ENCODE peak calls at places on chromosomes 13 and 19, in ten cellular contexts. X is AML-193; F is left kidney; D is Caco-2; U is NCI-H1694 treated with DMSO at 0.1 percent for 48 hours; I is GM04503; L is naive B cell; Y is NB4; G is stimulated activated CD8-positive, alpha-beta memory T cell treated with anti-CD3 and anti-CD28 coated beads, Interleukin-2, amount 100 ng/mL, for 1 hour; K is activated naive CD4-positive, alpha-beta T cell. E is an unnamed sample.
A peak's percentile ranks its signal among the peaks of the same experiment; 100 is the strongest.

GRCh38 chr13:102799544-102800144 is 725 bp downstream of the BIVM start:
- DNase-seq in F (peak; percentile 56), D (peak; percentile 43), L (no peak), Y (no peak), G (no peak), I (no peak), U (no peak), K (no peak), X (no peak), E (no peak)

GRCh38 chr19:49946415-49946814 is 14.6 kb downstream of the SIGLEC11 start:
- DNase-seq in D (no peak), U (no peak), K (no peak), G (no peak), L (no peak), F (no peak), Y (no peak), I (no peak), X (no peak), E (no peak)

GRCh38 chr13:111424134-111424533 is 103.7 kb downstream of the TEX29 start:
- DNase-seq in Y (no peak), U (no peak), K (no peak), X (no peak), D (no peak), L (no peak), G (no peak), F (no peak), I (no peak), E (no peak)

GRCh38 chr19:40754611-40755247 is 3.7 kb downstream of the SNRPA start:
- DNase-seq in U (no peak), F (no peak), X (peak; percentile 27), K (no peak), I (no peak), L (no peak), D (no peak), Y (peak; percentile 48), G (no peak), E (peak; percentile 92)

GRCh38 chr19:47093841-47094240 is 19.7 kb downstream of the ZC3H4 start:
- DNase-seq in F (peak; percentile 86), X (no peak), D (no peak), K (no peak), L (no peak), U (no peak), G (no peak), I (no peak), Y (no peak), E (no peak)

GRCh38 chr13:27406178-27406939 is 18.1 kb upstream of the GTF3A start:
- DNase-seq in U (peak; percentile 49), I (no peak), Y (peak; percentile 70), X (peak; percentile 73), F (peak; percentile 66), L (peak; percentile 37), G (no peak), K (no peak), D (peak; percentile 57), E (peak; percentile 82)

GRCh38 chr19:39413903-39414608 is 1.6 kb downstream of the PLEKHG2 start:
- DNase-seq in Y (no peak), L (no peak), G (no peak), X (no peak), I (no peak), F (peak; percentile 54), U (no peak), D (peak; percentile 72), K (no peak), E (no peak)

GRCh38 chr13:45943965-45944364 is 92.4 kb upstream of the SIAH3 start:
- DNase-seq in L (no peak), I (no peak), K (no peak), F (no peak), D (no peak), X (no peak), U (no peak), Y (no peak), G (no peak), E (no peak)

GRCh38 chr19:9952276-9952675 is 16.0 kb upstream of the OLFM2 start:
- DNase-seq in X (no peak), F (no peak), Y (peak; percentile 56), U (no peak), I (no peak), K (no peak), G (no peak), D (no peak), L (no peak), E (no peak)

GRCh38 chr19:49835562-49835961 is 15.4 kb upstream of the PTOV1 start:
- DNase-seq in L (no peak), Y (no peak), K (no peak), I (no peak), D (no peak), X (no peak), U (no peak), F (no peak), G (no peak), E (no peak)

GRCh38 chr19:48393559-48394330 is at the start of gene GRIN2D:
- DNase-seq in D (peak; percentile 48), G (no peak), L (peak; percentile 34), Y (peak; percentile 83), U (peak; percentile 39), F (peak; percentile 74), I (no peak), K (peak; percentile 20), X (no peak), E (no peak)